ENCODE peak calls at places on chromosomes 12 and 14, in nine cellular contexts. G, V, O, J, B, F, D, E and L are unnamed samples.
A peak's percentile ranks its signal among the peaks of the same experiment; 100 is the strongest.

GRCh38 chr14:103021817-103022668 is 35.3 kb downstream of the CDC42BPB start:
- DNase-seq in G (peak; percentile 27), V (no peak), O (no peak), J (no peak), B (no peak), F (no peak), D (no peak), E (no peak), L (no peak)

GRCh38 chr12:105499223-105499622 is 168.7 kb downstream of the C12orf75 start:
- DNase-seq in G (no peak), V (no peak), O (no peak), J (no peak), B (no peak), F (no peak), D (no peak), E (no peak), L (no peak)

GRCh38 chr12:83827193-83827592 is 1085.4 kb downstream of the SLC6A15 start:
- DNase-seq in G (no peak), V (no peak), O (no peak), J (no peak), B (no peak), F (no peak), D (no peak), E (no peak), L (no peak)

GRCh38 chr14:50892255-50892654 is 20.4 kb downstream of the ABHD12B start:
- DNase-seq in G (no peak), V (peak; percentile 62), O (no peak), J (no peak), B (no peak), F (no peak), D (no peak), E (no peak), L (no peak)

GRCh38 chr12:119802472-119802871 is 74.6 kb downstream of the CIT start:
- DNase-seq in G (peak; percentile 51), V (no peak), O (no peak), J (no peak), B (no peak), F (no peak), D (no peak), E (no peak), L (no peak)

GRCh38 chr14:23352506-23353432 is at the start of gene SLC22A17:
- DNase-seq in G (peak; percentile 90), V (peak; percentile 84), O (no peak), J (peak; percentile 38), B (peak; percentile 38), F (no peak), D (no peak), E (peak; percentile 68), L (peak; percentile 43)

GRCh38 chr14:75539562-75540478 is 17.6 kb downstream of the BATF start:
- DNase-seq in G (no peak), V (no peak), O (no peak), J (no peak), B (peak; percentile 34), F (peak; percentile 70), D (no peak), E (peak; percentile 74), L (peak; percentile 63)

GRCh38 chr12:97545804-97546203 is 83.2 kb downstream of the RMST start:
- DNase-seq in G (no peak), V (no peak), O (no peak), J (no peak), B (no peak), F (no peak), D (no peak), E (no peak), L (no peak)

GRCh38 chr14:99671230-99672224 is 12.6 kb upstream of the CYP46A1 start:
- DNase-seq in G (no peak), V (no peak), O (no peak), J (no peak), B (no peak), F (no peak), D (no peak), E (no peak), L (no peak)

GRCh38 chr12:97501422-97501821 is 38.8 kb downstream of the RMST start:
- DNase-seq in G (no peak), V (no peak), O (no peak), J (no peak), B (no peak), F (no peak), D (no peak), E (no peak), L (no peak)

GRCh38 chr14:31510222-31510621 is 22.4 kb upstream of the GPR33 start:
- DNase-seq in G (peak; percentile 19), V (no peak), O (no peak), J (no peak), B (no peak), F (peak; percentile 23), D (no peak), E (no peak), L (no peak)

GRCh38 chr12:76878045-76878898 is 547 bp downstream of the CSRP2 start:
- DNase-seq in G (peak; percentile 30), V (peak; percentile 74), O (no peak), J (no peak), B (no peak), F (peak; percentile 41), D (no peak), E (peak; percentile 18), L (no peak)

GRCh38 chr12:131755305-131756113 is 44.6 kb downstream of the SFSWAP start:
- DNase-seq in G (no peak), V (peak; percentile 50), O (no peak), J (no peak), B (no peak), F (peak; percentile 53), D (no peak), E (peak; percentile 46), L (no peak)

GRCh38 chr12:41983394-41983793 is 161.3 kb downstream of the GXYLT1 start:
- DNase-seq in G (peak; percentile 9), V (no peak), O (no peak), J (no peak), B (no peak), F (no peak), D (no peak), E (no peak), L (no peak)

GRCh38 chr14:67532998-67533753 is at the start of gene PLEKHH1:
- DNase-seq in G (peak; percentile 65), V (peak; percentile 75), O (no peak), J (peak; percentile 21), B (peak; percentile 44), F (peak; percentile 75), D (peak; percentile 17), E (peak; percentile 77), L (peak; percentile 15)

GRCh38 chr12:39606712-39607423 is 12.7 kb downstream of the ABCD2 start:
- DNase-seq in G (no peak), V (no peak), O (no peak), J (no peak), B (no peak), F (no peak), D (no peak), E (no peak), L (no peak)

GRCh38 chr12:123119808-123120207 is 31.1 kb downstream of the PITPNM2 start:
- DNase-seq in G (no peak), V (no peak), O (no peak), J (no peak), B (peak; percentile 16), F (peak; percentile 86), D (no peak), E (peak; percentile 71), L (no peak)

GRCh38 chr12:90773526-90773925 is 181.4 kb downstream of the CCER1 start:
- DNase-seq in G (peak; percentile 6), V (no peak), O (no peak), J (no peak), B (no peak), F (no peak), D (no peak), E (no peak), L (no peak)

GRCh38 chr14:79373451-79373850 is 837.9 kb downstream of the DIO2 start:
- DNase-seq in G (no peak), V (no peak), O (no peak), J (no peak), B (no peak), F (no peak), D (no peak), E (no peak), L (no peak)

GRCh38 chr12:83318386-83318971 is 631.8 kb downstream of the TMTC2 start:
- DNase-seq in G (peak; percentile 7), V (no peak), O (no peak), J (no peak), B (no peak), F (no peak), D (no peak), E (no peak), L (no peak)